ENCODE peak calls at places on chromosomes 2 and 18, in nine cellular contexts. C is iPS DF 6.9; N is hepatic stellate cell; P is stimulated activated CD8-positive, alpha-beta memory T cell treated with anti-CD3 and anti-CD28 coated beads, Interleukin-12 subunit alpha, Interleukin-12 subunit beta, amount 100 ng/mL, for 4 hours; I is T-cell; W is heart left ventricle; Y is T-helper 1 cell; R is activated naive CD8-positive, alpha-beta T cell treated with anti-CD3 and anti-CD28 coated beads, Interleukin-2, amount 50 U/mL, for 24 hours; L is GM03348. G is an unnamed sample.

GRCh38 chr2:226136739-226137138 is 662.9 kb downstream of the IRS1 start:
- DNase-seq in N (no peak), R (no peak), W (no peak), P (no peak), C (no peak), I (no peak), L (no peak), Y (no peak), G (no peak)

GRCh38 chr2:46970334-46971288 is 55.0 kb upstream of the MCFD2 start:
- DNase-seq in N (peak), C (no peak), I (no peak), R (no peak), L (peak), Y (no peak), W (peak), P (no peak), G (no peak)

GRCh38 chr2:128313076-128313836 is 5.4 kb downstream of the HS6ST1 start:
- DNase-seq in L (peak), C (no peak), N (no peak), P (no peak), Y (peak), I (peak), R (peak), W (no peak), G (no peak)

GRCh38 chr2:191950132-191950885 is 103.4 kb upstream of the CAVIN2 start:
- DNase-seq in L (peak), W (no peak), C (no peak), Y (no peak), P (no peak), I (no peak), N (no peak), R (no peak), G (no peak)

GRCh38 chr18:58803978-58804377 is 60.7 kb upstream of the ZNF532 start:
- DNase-seq in Y (no peak), I (no peak), C (no peak), N (no peak), P (no peak), R (no peak), W (no peak), L (no peak), G (no peak)

GRCh38 chr2:76268928-76269327 is 558.2 kb upstream of the GCFC2 start:
- DNase-seq in P (no peak), I (no peak), C (no peak), W (no peak), L (no peak), Y (no peak), R (no peak), N (no peak), G (no peak)

GRCh38 chr18:13482641-13482945 is 243.8 kb downstream of the FAM210A start:
- DNase-seq in I (no peak), P (no peak), C (no peak), N (no peak), W (no peak), R (no peak), Y (no peak), L (no peak), G (no peak)

GRCh38 chr2:10225291-10226031 is 77.2 kb upstream of the HPCAL1 start:
- DNase-seq in W (no peak), N (no peak), I (no peak), L (no peak), C (no peak), R (no peak), P (no peak), Y (peak), G (no peak)

GRCh38 chr18:79416022-79416676 is 20.4 kb downstream of the NFATC1 start:
- DNase-seq in N (no peak), R (no peak), C (no peak), W (no peak), L (no peak), P (no peak), I (no peak), Y (no peak), G (no peak)

GRCh38 chr2:226073496-226073895 is 674.0 kb downstream of the NYAP2 start:
- DNase-seq in W (no peak), Y (no peak), L (no peak), I (no peak), C (no peak), P (no peak), N (no peak), R (no peak), G (no peak)

GRCh38 chr2:67516899-67517530 is 119.9 kb downstream of the ETAA1 start:
- DNase-seq in W (no peak), P (no peak), C (no peak), N (peak), Y (no peak), I (no peak), L (peak), R (no peak), G (no peak)

GRCh38 chr2:127105656-127106456 is 1.1 kb downstream of the BIN1 start:
- DNase-seq in P (no peak), L (peak), Y (no peak), I (no peak), N (peak), R (no peak), C (no peak), W (no peak), G (no peak)

GRCh38 chr2:99278793-99279291 is 22.2 kb downstream of the LYG1 start:
- DNase-seq in N (peak), C (no peak), P (no peak), Y (no peak), I (no peak), L (peak), R (no peak), W (no peak), G (no peak)

GRCh38 chr2:101736861-101737291 is 39.4 kb downstream of the MAP4K4 start:
- DNase-seq in C (no peak), N (peak), I (no peak), L (peak), P (no peak), Y (no peak), R (no peak), W (no peak), G (no peak)

GRCh38 chr18:77023115-77023782 is 109.3 kb downstream of the MBP start:
- DNase-seq in Y (no peak), N (no peak), R (no peak), I (no peak), W (no peak), L (no peak), C (no peak), P (no peak), G (no peak)

GRCh38 chr2:134900151-134900550 is 18.5 kb upstream of the CCNT2 start:
- DNase-seq in N (no peak), R (no peak), P (no peak), L (peak), Y (no peak), I (no peak), W (no peak), C (no peak), G (no peak)

GRCh38 chr18:77162580-77162979 is 30.0 kb upstream of the MBP start:
- DNase-seq in I (no peak), W (no peak), L (no peak), R (no peak), N (no peak), P (no peak), Y (no peak), C (no peak), G (no peak)

GRCh38 chr18:40911582-40912254 is 1043.3 kb upstream of the PIK3C3 start:
- DNase-seq in W (no peak), I (no peak), Y (no peak), P (no peak), R (no peak), N (no peak), C (no peak), L (peak), G (no peak)

GRCh38 chr2:127158614-127159290 is 51.8 kb upstream of the BIN1 start:
- DNase-seq in Y (no peak), P (no peak), W (no peak), L (no peak), I (no peak), R (no peak), N (no peak), C (no peak), G (no peak)

GRCh38 chr2:106982350-106982749 is 96.4 kb upstream of the ST6GAL2 start:
- DNase-seq in C (no peak), P (no peak), L (no peak), I (no peak), N (no peak), Y (no peak), R (no peak), W (no peak), G (no peak)

GRCh38 chr2:65062843-65063242 is 6.6 kb downstream of the CEP68 start:
- DNase-seq in R (no peak), N (peak), Y (no peak), P (no peak), I (no peak), C (no peak), W (no peak), L (no peak), G (no peak)

GRCh38 chr2:236052926-236053846 is 115.0 kb downstream of the GBX2 start:
- DNase-seq in R (no peak), P (no peak), I (no peak), L (no peak), W (no peak), C (no peak), N (no peak), Y (no peak), G (no peak)

GRCh38 chr2:219540784-219541504 is 2.7 kb downstream of the CHPF start:
- DNase-seq in R (no peak), L (no peak), N (no peak), W (no peak), Y (no peak), I (no peak), C (no peak), P (no peak), G (no peak)

GRCh38 chr18:58605027-58606020 is 23.6 kb downstream of the ALPK2 start:
- DNase-seq in R (peak), P (peak), N (no peak), W (no peak), I (no peak), C (no peak), L (no peak), Y (no peak), G (peak)

GRCh38 chr2:55063226-55063625 is 13.0 kb upstream of the RTN4 start:
- DNase-seq in L (no peak), I (no peak), R (no peak), W (no peak), P (no peak), N (no peak), Y (no peak), C (no peak), G (no peak)

GRCh38 chr2:196166876-196167275 is 4.5 kb downstream of the STK17B start:
- DNase-seq in Y (no peak), W (no peak), P (no peak), L (peak), N (peak), R (no peak), I (no peak), C (no peak), G (no peak)

G was measured in activated gamma-delta T cell treated with anti-CD3 and anti-CD28 coated beads, Interleukin-2, amount 50 U/mL, for 16 hours.